ENCODE peak calls at places on chromosomes 3 and 15, in eight cellular contexts. A is CD4-positive, CD25-positive, alpha-beta regulatory T cell; K is neuronal stem cell; O is HL-60; U is SJCRH30; M is CD8-positive, alpha-beta memory T cell; Q is uterus; Z is SK-N-SH. T is an unnamed sample. For H3K27me3, the result is how much of the 10 kb centered on the place peaks cover.

GRCh38 chr3:64220161-64220560 is 5.1 kb downstream of the PRICKLE2 start:
- DNase-seq in A (no peak), K (no peak), O (no peak), U (peak), M (no peak), Q (no peak), Z (no peak), T (no peak)

GRCh38 chr3:184523825-184524615 is 37.6 kb upstream of the EPHB3 start:
- DNase-seq in A (no peak), K (no peak), O (no peak), U (peak), M (no peak), Q (peak), Z (no peak), T (no peak)

GRCh38 chr15:88909956-88910831 is 3.0 kb downstream of the MFGE8 start:
- DNase-seq in A (no peak), K (no peak), O (no peak), U (no peak), M (no peak), Q (peak), Z (no peak), T (no peak)

GRCh38 chr3:48018841-48019240 is 2.6 kb upstream of the MAP4 start:
- DNase-seq in A (no peak), K (no peak), O (no peak), U (no peak), M (no peak), Q (no peak), Z (no peak), T (no peak)

GRCh38 chr3:66037986-66038369 is 740 bp downstream of the MAGI1 start:
- DNase-seq in A (no peak), K (no peak), O (no peak), U (peak), M (no peak), Q (peak), Z (peak), T (peak)

GRCh38 chr3:141876381-141876890 is at the start of gene ATP1B3:
- DNase-seq in A (peak), K (peak), O (no peak), U (peak), M (peak), Q (peak), Z (peak), T (peak)

GRCh38 chr15:71687902-71688508 is 122.3 kb upstream of the NR2E3 start:
- DNase-seq in A (no peak), K (no peak), O (no peak), U (peak), M (no peak), Q (no peak), Z (no peak), T (no peak)

GRCh38 chr3:141444586-141445285 is 42.1 kb upstream of the RASA2 start:
- DNase-seq in A (no peak), K (no peak), O (no peak), U (no peak), M (no peak), Q (no peak), Z (no peak), T (no peak)

GRCh38 chr3:187986514-187986934 is 167.4 kb upstream of the LPP start:
- DNase-seq in A (no peak), K (no peak), O (peak), U (no peak), M (no peak), Q (no peak), Z (no peak), T (no peak)

GRCh38 chr3:146800484-146800883 is 195.3 kb upstream of the PLSCR5 start:
- DNase-seq in A (no peak), K (no peak), O (no peak), U (no peak), M (no peak), Q (no peak), Z (no peak), T (no peak)

GRCh38 chr15:40234783-40235182 is 4.1 kb upstream of the PAK6 start:
- DNase-seq in A (no peak), K (no peak), O (peak), U (no peak), M (no peak), Q (no peak), Z (no peak), T (no peak)

GRCh38 chr15:64938192-64938591 is 26.5 kb downstream of the ANKDD1A start:
- DNase-seq in A (no peak), K (no peak), O (no peak), U (no peak), M (no peak), Q (no peak), Z (no peak), T (no peak)

DNA sequence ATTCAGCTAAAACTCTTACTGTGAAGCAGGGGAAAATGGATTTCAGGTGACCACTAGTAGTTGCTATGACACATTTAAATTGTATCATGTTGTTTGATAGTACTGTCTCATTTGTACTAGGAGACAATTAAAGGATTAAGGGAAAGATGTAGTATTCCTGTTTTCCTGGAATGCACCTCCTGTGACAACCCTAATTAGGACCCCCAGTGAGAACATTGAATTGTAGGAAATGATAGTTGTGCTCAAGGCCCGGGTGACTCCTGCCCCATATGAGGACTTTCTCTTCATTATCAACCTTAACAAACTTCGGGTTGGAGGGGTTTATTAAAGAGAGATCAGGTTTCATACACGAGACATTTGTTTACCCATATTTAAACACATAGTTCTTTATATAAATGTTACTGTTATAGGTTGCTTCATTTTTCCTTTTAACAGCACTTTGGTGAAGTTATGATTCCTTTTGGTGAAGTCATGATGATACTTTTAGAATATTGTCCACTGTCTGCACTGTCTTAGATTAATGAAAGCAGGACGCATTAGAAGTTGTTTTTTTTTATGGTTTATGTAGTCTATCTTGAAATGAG is 392.6 kb upstream of the NAALADL2 start:
- DNase-seq in A (no peak), K (peak), O (no peak), U (no peak), M (no peak), Q (no peak), Z (no peak), T (no peak)
- H3K27me3 ChIP-seq in A (under half), K (under half), O (under half), U (under half), M (under half), Q (under half), Z (under half), T (under half)

GRCh38 chr15:82056900-82057825 is 11.3 kb upstream of the MEX3B start:
- DNase-seq in A (no peak), K (no peak), O (no peak), U (no peak), M (no peak), Q (no peak), Z (no peak), T (no peak)
- H3K4me3 ChIP-seq in A (no peak), K (no peak), O (no peak), U (no peak), M (no peak), Q (no peak), Z (no peak), T (no peak)

GRCh38 chr15:36803773-36804172 is 224.3 kb downstream of the CDIN1 start:
- DNase-seq in A (no peak), K (no peak), O (no peak), U (no peak), M (no peak), Q (no peak), Z (no peak), T (no peak)
- H3K27ac ChIP-seq in A (no peak), K (no peak), O (no peak), U (no peak), M (no peak), Q (no peak), Z (no peak), T (no peak)

GRCh38 chr15:77692614-77693013 is 59.9 kb upstream of the LINGO1 start:
- DNase-seq in A (no peak), K (no peak), O (no peak), U (no peak), M (no peak), Q (no peak), Z (no peak), T (no peak)
- H3K27me3 ChIP-seq in A (under half), K (half or more), O (under half), U (under half), M (under half), Q (under half), Z (half or more), T (under half)

DNA sequence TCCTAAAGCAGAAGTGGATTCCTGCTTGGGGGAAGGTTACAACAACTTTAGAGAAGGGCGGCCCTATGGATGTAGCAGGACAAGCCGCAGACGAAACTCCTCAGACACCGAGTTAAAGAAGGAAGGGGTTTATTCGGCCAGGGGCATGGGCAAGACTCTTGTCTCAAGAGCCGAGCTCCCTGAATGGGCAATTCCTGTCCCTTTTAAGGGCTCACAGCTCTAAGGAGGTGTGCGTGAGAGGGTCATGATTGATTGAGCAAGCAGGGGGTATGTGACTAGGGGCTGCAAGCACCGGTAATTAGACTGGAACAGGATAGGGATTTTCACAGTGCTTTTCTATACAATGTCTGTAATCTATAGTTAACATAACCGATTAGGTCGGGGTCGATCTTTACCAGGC is 879 bp upstream of the PDHB start:
- DNase-seq in A (no peak), K (peak), O (no peak), U (no peak), M (no peak), Q (no peak), Z (no peak), T (no peak)
- H3K4me3 ChIP-seq in A (peak), K (no peak), O (no peak), U (peak), M (no peak), Q (no peak), Z (no peak), T (no peak)

DNA sequence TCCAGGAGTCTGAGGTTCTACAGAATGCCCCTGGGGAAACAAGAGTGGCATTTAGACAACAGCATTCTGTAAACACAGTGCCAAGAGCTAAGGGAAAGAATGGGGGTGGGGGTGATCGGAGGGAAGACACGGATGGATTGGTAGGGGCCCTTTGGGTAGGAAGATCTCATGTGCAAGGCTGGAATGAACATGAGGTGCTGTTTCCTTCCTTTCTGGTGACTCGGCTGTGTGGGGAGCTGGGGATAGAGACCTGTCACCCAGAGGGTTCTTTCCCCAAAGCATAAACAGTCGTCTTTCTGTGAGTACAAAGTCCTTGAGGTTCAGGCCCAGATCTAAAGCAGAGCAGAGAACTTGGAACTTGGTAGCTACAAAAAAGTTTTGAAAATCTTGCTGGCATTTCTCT is 11.7 kb downstream of the TPM1 start:
- DNase-seq in A (no peak), K (no peak), O (no peak), U (no peak), M (no peak), Q (no peak), Z (no peak), T (no peak)
- H3K27ac ChIP-seq in A (no peak), K (peak), O (no peak), U (no peak), M (no peak), Q (peak), Z (peak), T (peak)

GRCh38 chr3:168864107-168865021 is 768.6 kb upstream of the GOLIM4 start:
- DNase-seq in A (no peak), K (no peak), O (no peak), U (no peak), M (no peak), Q (no peak), Z (no peak), T (no peak)

GRCh38 chr3:168863561-168863960 is 767.8 kb upstream of the GOLIM4 start:
- DNase-seq in A (no peak), K (no peak), O (no peak), U (no peak), M (no peak), Q (no peak), Z (no peak), T (no peak)

GRCh38 chr3:168862466-168862865 is 766.7 kb upstream of the GOLIM4 start:
- DNase-seq in A (no peak), K (no peak), O (no peak), U (peak), M (no peak), Q (no peak), Z (no peak), T (no peak)

GRCh38 chr3:168860592-168860991 is 764.9 kb upstream of the GOLIM4 start:
- DNase-seq in A (no peak), K (no peak), O (no peak), U (no peak), M (no peak), Q (no peak), Z (no peak), T (no peak)

GRCh38 chr3:168865022-168865551 is 769.4 kb upstream of the GOLIM4 start:
- DNase-seq in A (no peak), K (peak), O (no peak), U (peak), M (no peak), Q (no peak), Z (peak), T (no peak)
- H3K27me3 ChIP-seq in A (under half), K (under half), O (under half), U (under half), M (under half), Q (under half), Z (under half), T (under half)

GRCh38 chr3:136749106-136749505 is 3.1 kb downstream of the STAG1 start:
- DNase-seq in A (no peak), K (no peak), O (no peak), U (no peak), M (no peak), Q (no peak), Z (no peak), T (no peak)
- H3K4me3 ChIP-seq in A (peak), K (no peak), O (no peak), U (no peak), M (no peak), Q (no peak), Z (no peak), T (no peak)

GRCh38 chr15:52464478-52464877 is 64.2 kb downstream of the MYO5A start:
- DNase-seq in A (peak), K (no peak), O (no peak), U (no peak), M (no peak), Q (no peak), Z (peak), T (no peak)
- H3K27ac ChIP-seq in A (peak), K (no peak), O (no peak), U (no peak), M (peak), Q (no peak), Z (no peak), T (no peak)

DNA sequence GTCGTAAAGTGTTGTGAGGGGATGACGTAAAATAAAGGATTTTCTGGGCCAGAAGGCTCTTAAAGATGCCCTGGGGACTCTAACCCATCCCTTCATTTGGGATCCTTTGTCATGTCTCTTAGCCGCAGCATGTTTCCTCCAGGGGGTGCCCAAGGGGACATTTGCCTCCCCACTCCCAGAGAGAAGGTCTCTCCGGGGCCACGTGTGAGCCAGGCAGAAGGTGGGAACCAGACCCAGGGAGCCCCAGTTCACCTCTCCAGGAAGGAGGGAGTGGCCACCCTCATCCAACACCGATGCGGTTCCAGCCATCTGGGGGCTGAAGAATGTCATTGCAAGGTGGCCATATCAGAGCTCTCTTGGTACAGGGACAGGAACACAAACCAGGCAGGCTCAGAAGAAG is 25.2 kb downstream of the ST8SIA2 start:
- DNase-seq in A (no peak), K (no peak), O (no peak), U (no peak), M (no peak), Q (no peak), Z (no peak), T (no peak)
- H3K27me3 ChIP-seq in A (under half), K (under half), O (under half), U (under half), M (under half), Q (under half), Z (under half), T (under half)

T was measured in WERI-Rb-1.